ENCODE peak calls at places on chromosomes 11 and 22, in nine cellular contexts. I is Daoy; O is stimulated activated CD4-positive, alpha-beta T cell treated with anti-CD3 and anti-CD28 coated beads, Interleukin-4, amount 100 ng/mL, for 24 hours; H is activated CD4-positive, alpha-beta T cell treated with anti-CD3 and anti-CD28 coated beads, Interleukin-2, amount 10 ng/mL, durations not matched to agents 7 days and 5 days; R is myocyte; Y is nephron progenitor cell; S is IMR-90; C is DND-41; D is RCC 7860. W is an unnamed sample.

GRCh38 chr11:121112498-121113455 is 11.7 kb downstream of the TECTA start:
- DNase-seq in I (peak), O (peak), H (peak), R (peak), Y (peak), S (peak), C (peak), D (peak), W (peak)

GRCh38 chr22:46171940-46172339 is 21.6 kb downstream of the PPARA start:
- DNase-seq in I (peak), O (no peak), H (no peak), R (peak), Y (no peak), S (peak), C (peak), D (peak), W (no peak)

GRCh38 chr11:69840371-69841169 is 21.4 kb upstream of the FGF3 start:
- DNase-seq in I (peak), O (no peak), H (no peak), R (no peak), Y (no peak), S (no peak), C (no peak), D (peak), W (no peak)

GRCh38 chr11:126194121-126194543 is 17.3 kb downstream of the RPUSD4 start:
- DNase-seq in I (peak), O (peak), H (peak), R (peak), Y (peak), S (peak), C (peak), D (peak), W (peak)

GRCh38 chr22:48746789-48747425 is 1080.8 kb downstream of the BRD1 start:
- DNase-seq in I (no peak), O (peak), H (no peak), R (no peak), Y (no peak), S (no peak), C (no peak), D (no peak), W (no peak)

GRCh38 chr11:35875466-35875865 is 68.4 kb upstream of the LDLRAD3 start:
- DNase-seq in I (no peak), O (no peak), H (no peak), R (no peak), Y (no peak), S (no peak), C (no peak), D (no peak), W (no peak)

GRCh38 chr11:79052539-79052938 is 388.3 kb downstream of the TENM4 start:
- DNase-seq in I (peak), O (no peak), H (no peak), R (no peak), Y (no peak), S (no peak), C (no peak), D (no peak), W (no peak)

GRCh38 chr22:27842236-27842993 is 40.9 kb upstream of the MN1 start:
- DNase-seq in I (no peak), O (no peak), H (no peak), R (no peak), Y (no peak), S (no peak), C (no peak), D (no peak), W (no peak)

GRCh38 chr22:30513462-30513861 is 8.0 kb upstream of the SEC14L4 start:
- DNase-seq in I (no peak), O (no peak), H (no peak), R (no peak), Y (no peak), S (no peak), C (no peak), D (no peak), W (no peak)

GRCh38 chr11:25981998-25982397 is 349.9 kb upstream of the ANO3 start:
- DNase-seq in I (peak), O (no peak), H (no peak), R (peak), Y (peak), S (peak), C (no peak), D (no peak), W (peak)

GRCh38 chr22:37045958-37046357 is 5.6 kb upstream of the KCTD17 start:
- DNase-seq in I (no peak), O (no peak), H (no peak), R (peak), Y (no peak), S (peak), C (no peak), D (peak), W (peak)

GRCh38 chr11:124605719-124606118 is 5.5 kb upstream of the PANX3 start:
- DNase-seq in I (no peak), O (no peak), H (no peak), R (no peak), Y (no peak), S (no peak), C (no peak), D (no peak), W (no peak)

GRCh38 chr11:76524919-76525318 is 80.1 kb downstream of the EMSY start:
- DNase-seq in I (peak), O (no peak), H (no peak), R (peak), Y (no peak), S (peak), C (no peak), D (peak), W (no peak)

GRCh38 chr11:125344846-125345705 is 151.0 kb downstream of the FEZ1 start:
- DNase-seq in I (no peak), O (no peak), H (no peak), R (no peak), Y (no peak), S (no peak), C (no peak), D (no peak), W (no peak)

GRCh38 chr11:131710511-131710910 is 340.1 kb downstream of the NTM start:
- DNase-seq in I (peak), O (no peak), H (no peak), R (peak), Y (no peak), S (peak), C (no peak), D (peak), W (no peak)

GRCh38 chr11:14500181-14500651 is 605 bp upstream of the COPB1 start:
- DNase-seq in I (peak), O (peak), H (peak), R (peak), Y (peak), S (peak), C (peak), D (peak), W (peak)

GRCh38 chr11:113189909-113190667 is 124.3 kb upstream of the TTC12 start:
- DNase-seq in I (peak), O (no peak), H (no peak), R (peak), Y (no peak), S (no peak), C (no peak), D (peak), W (no peak)

GRCh38 chr11:15663778-15664218 is 549.1 kb downstream of the INSC start:
- DNase-seq in I (peak), O (no peak), H (no peak), R (no peak), Y (peak), S (no peak), C (no peak), D (no peak), W (no peak)

GRCh38 chr22:21917206-21917958 is 35.3 kb downstream of the PPM1F start:
- DNase-seq in I (no peak), O (no peak), H (no peak), R (peak), Y (peak), S (no peak), C (no peak), D (no peak), W (no peak)

GRCh38 chr11:9859491-9860305 is 195.8 kb downstream of the SWAP70 start:
- DNase-seq in I (peak), O (no peak), H (no peak), R (no peak), Y (no peak), S (peak), C (no peak), D (no peak), W (no peak)